ENCODE peak calls at places on chromosome 13, in seven cellular contexts. S is germinal center; E is keratinocyte; P is tibial nerve; O is astrocyte of the hippocampus; Y is stimulated activated CD4-positive, alpha-beta T cell treated with anti-CD3 and anti-CD28 coated beads, Interleukin-15, amount 100 ng/mL, for 48 hours; A is LHCN-M2. I is an unnamed sample.

GRCh38 chr13:27406178-27406939 is 18.1 kb upstream of the GTF3A start:
- DNase-seq in O (peak), A (peak), S (peak), E (no peak), P (no peak), Y (no peak), I (peak)

GRCh38 chr13:34044041-34044440 is 226.1 kb downstream of the RFC3 start:
- DNase-seq in P (no peak), A (no peak), Y (no peak), S (no peak), O (peak), E (peak), I (no peak)

GRCh38 chr13:95136638-95137037 is 164.6 kb downstream of the ABCC4 start:
- DNase-seq in Y (no peak), S (no peak), O (no peak), P (no peak), A (no peak), E (no peak), I (no peak)

GRCh38 chr13:94188173-94188869 is 291.2 kb downstream of the DCT start:
- DNase-seq in P (no peak), O (peak), Y (no peak), E (no peak), S (no peak), A (peak), I (no peak)

GRCh38 chr13:41751277-41751676 is 209.6 kb downstream of the VWA8 start:
- DNase-seq in O (peak), S (no peak), E (no peak), A (no peak), P (no peak), Y (no peak), I (peak)

GRCh38 chr13:20550799-20551198 is 16.2 kb upstream of the IFT88 start:
- DNase-seq in Y (no peak), A (peak), O (no peak), P (no peak), S (no peak), E (no peak), I (no peak)

GRCh38 chr13:112693831-112694497 is 4.1 kb downstream of the ATP11A start:
- DNase-seq in P (no peak), O (peak), A (no peak), S (no peak), Y (no peak), E (no peak), I (no peak)

GRCh38 chr13:92694047-92694446 is 532.6 kb upstream of the GPC6 start:
- DNase-seq in Y (no peak), S (no peak), P (no peak), O (no peak), A (no peak), E (no peak), I (no peak)

GRCh38 chr13:93715866-93716265 is 489.3 kb downstream of the GPC6 start:
- DNase-seq in A (peak), Y (no peak), E (no peak), S (no peak), O (no peak), P (no peak), I (no peak)

GRCh38 chr13:26707122-26708006 is 53.2 kb downstream of the GPR12 start:
- DNase-seq in P (no peak), Y (no peak), E (no peak), A (peak), O (peak), S (peak), I (peak)

GRCh38 chr13:105796081-105796480 is 739.4 kb downstream of the EFNB2 start:
- DNase-seq in S (no peak), E (no peak), O (no peak), Y (no peak), A (no peak), P (no peak), I (no peak)

GRCh38 chr13:113329656-113330312 is 32.7 kb downstream of the LAMP1 start:
- DNase-seq in P (no peak), Y (no peak), S (no peak), E (no peak), A (no peak), O (no peak), I (no peak)

GRCh38 chr13:100608906-100609305 is 20.3 kb upstream of the GGACT start:
- DNase-seq in E (no peak), S (peak), P (no peak), O (no peak), A (no peak), Y (no peak), I (no peak)

GRCh38 chr13:91185294-91185863 is 162.1 kb upstream of the MIR17HG start:
- DNase-seq in S (no peak), Y (no peak), E (no peak), P (no peak), O (peak), A (peak), I (peak)

GRCh38 chr13:23579072-23579885 is 9.1 kb downstream of the TNFRSF19 start:
- DNase-seq in O (peak), Y (peak), P (peak), A (peak), E (no peak), S (peak), I (peak)

GRCh38 chr13:74573654-74574053 is 439.4 kb upstream of the KLF12 start:
- DNase-seq in S (no peak), O (no peak), A (no peak), Y (no peak), P (no peak), E (no peak), I (peak)

GRCh38 chr13:38657191-38657590 is 29.7 kb upstream of the FREM2 start:
- DNase-seq in O (peak), A (peak), P (no peak), S (no peak), E (no peak), Y (no peak), I (no peak)

GRCh38 chr13:79547211-79547610 is 66.3 kb downstream of the NDFIP2 start:
- DNase-seq in P (no peak), Y (no peak), S (no peak), A (no peak), O (no peak), E (no peak), I (no peak)

GRCh38 chr13:33489563-33489962 is 204.0 kb upstream of the STARD13 start:
- DNase-seq in O (no peak), S (no peak), E (no peak), P (no peak), Y (no peak), A (no peak), I (no peak)

GRCh38 chr13:22040810-22041364 is 370.0 kb downstream of the FGF9 start:
- DNase-seq in P (no peak), Y (no peak), E (no peak), A (no peak), S (no peak), O (no peak), I (no peak)

GRCh38 chr13:79481685-79482052 is 714 bp downstream of the NDFIP2 start:
- DNase-seq in S (peak), A (no peak), Y (peak), P (no peak), E (no peak), O (no peak), I (no peak)

GRCh38 chr13:32911506-32911905 is 104.7 kb upstream of the KL start:
- DNase-seq in P (no peak), O (peak), Y (no peak), S (peak), E (no peak), A (peak), I (peak)

GRCh38 chr13:63901630-63902029 is 2486.0 kb upstream of the PCDH20 start:
- DNase-seq in P (no peak), A (no peak), O (no peak), E (no peak), Y (no peak), S (no peak), I (no peak)

GRCh38 chr13:110347535-110348308 is 40.6 kb downstream of the COL4A2 start:
- DNase-seq in Y (no peak), A (peak), P (no peak), E (peak), O (peak), S (no peak), I (no peak)